ENCODE peak calls at places on chromosomes 6 and 20, in seven cellular contexts. One of them, this sample, is unnamed.

GRCh38 chr6:31350551-31350950 is 6.4 kb downstream of the HLA-B start:
- DNase-seq in NCI-H2029: no peak
- DNase-seq in amniotic stem cell: no peak
- DNase-seq in foreskin fibroblast: no peak
- DNase-seq in activated CD4-positive, alpha-beta memory T cell treated with anti-CD3 and anti-CD28 coated beads for 36 hours: no peak
- DNase-seq in CD4-positive, alpha-beta T cell: no peak
- DNase-seq in ELR: no peak
- DNase-seq in this sample: no peak

GRCh38 chr20:39611901-39612300 is 649.8 kb downstream of the DHX35 start:
- DNase-seq in NCI-H2029: no peak
- DNase-seq in amniotic stem cell: no peak
- DNase-seq in foreskin fibroblast: no peak
- DNase-seq in activated CD4-positive, alpha-beta memory T cell treated with anti-CD3 and anti-CD28 coated beads for 36 hours: no peak
- DNase-seq in CD4-positive, alpha-beta T cell: no peak
- DNase-seq in ELR: no peak
- DNase-seq in this sample: no peak

GRCh38 chr6:56101141-56101553 is 146.2 kb downstream of the COL21A1 start:
- DNase-seq in NCI-H2029: no peak
- DNase-seq in amniotic stem cell: peak
- DNase-seq in foreskin fibroblast: peak
- DNase-seq in activated CD4-positive, alpha-beta memory T cell treated with anti-CD3 and anti-CD28 coated beads for 36 hours: no peak
- DNase-seq in CD4-positive, alpha-beta T cell: no peak
- DNase-seq in ELR: peak
- DNase-seq in this sample: no peak

GRCh38 chr20:52494244-52494643 is 302.7 kb upstream of the ZFP64 start:
- DNase-seq in NCI-H2029: no peak
- DNase-seq in amniotic stem cell: peak
- DNase-seq in foreskin fibroblast: peak
- DNase-seq in activated CD4-positive, alpha-beta memory T cell treated with anti-CD3 and anti-CD28 coated beads for 36 hours: peak
- DNase-seq in CD4-positive, alpha-beta T cell: no peak
- DNase-seq in ELR: peak
- DNase-seq in this sample: no peak

GRCh38 chr6:53815381-53816119 is 20.7 kb downstream of the LRRC1 start:
- DNase-seq in NCI-H2029: no peak
- DNase-seq in amniotic stem cell: no peak
- DNase-seq in foreskin fibroblast: no peak
- DNase-seq in activated CD4-positive, alpha-beta memory T cell treated with anti-CD3 and anti-CD28 coated beads for 36 hours: no peak
- DNase-seq in CD4-positive, alpha-beta T cell: no peak
- DNase-seq in ELR: no peak
- DNase-seq in this sample: no peak

GRCh38 chr6:15429146-15430110 is 183.6 kb downstream of the JARID2 start:
- DNase-seq in NCI-H2029: no peak
- DNase-seq in amniotic stem cell: no peak
- DNase-seq in foreskin fibroblast: peak
- DNase-seq in activated CD4-positive, alpha-beta memory T cell treated with anti-CD3 and anti-CD28 coated beads for 36 hours: no peak
- DNase-seq in CD4-positive, alpha-beta T cell: no peak
- DNase-seq in ELR: peak
- DNase-seq in this sample: no peak

GRCh38 chr6:52994031-52994788 is 874 bp downstream of the GSTA4 start:
- DNase-seq in NCI-H2029: no peak
- DNase-seq in amniotic stem cell: no peak
- DNase-seq in foreskin fibroblast: peak
- DNase-seq in activated CD4-positive, alpha-beta memory T cell treated with anti-CD3 and anti-CD28 coated beads for 36 hours: no peak
- DNase-seq in CD4-positive, alpha-beta T cell: no peak
- DNase-seq in ELR: peak
- DNase-seq in this sample: peak

GRCh38 chr20:13587370-13587769 is 51.4 kb downstream of the TASP1 start:
- DNase-seq in NCI-H2029: no peak
- DNase-seq in amniotic stem cell: no peak
- DNase-seq in foreskin fibroblast: no peak
- DNase-seq in activated CD4-positive, alpha-beta memory T cell treated with anti-CD3 and anti-CD28 coated beads for 36 hours: no peak
- DNase-seq in CD4-positive, alpha-beta T cell: no peak
- DNase-seq in ELR: no peak
- DNase-seq in this sample: no peak

GRCh38 chr20:63212792-63213191 is 3.1 kb downstream of the YTHDF1 start:
- DNase-seq in NCI-H2029: no peak
- DNase-seq in amniotic stem cell: no peak
- DNase-seq in foreskin fibroblast: no peak
- DNase-seq in activated CD4-positive, alpha-beta memory T cell treated with anti-CD3 and anti-CD28 coated beads for 36 hours: no peak
- DNase-seq in CD4-positive, alpha-beta T cell: no peak
- DNase-seq in ELR: peak
- DNase-seq in this sample: no peak

GRCh38 chr6:31585531-31585930 is 546 bp upstream of the LST1 start:
- DNase-seq in NCI-H2029: no peak
- DNase-seq in amniotic stem cell: no peak
- DNase-seq in foreskin fibroblast: peak
- DNase-seq in activated CD4-positive, alpha-beta memory T cell treated with anti-CD3 and anti-CD28 coated beads for 36 hours: peak
- DNase-seq in CD4-positive, alpha-beta T cell: no peak
- DNase-seq in ELR: peak
- DNase-seq in this sample: no peak

GRCh38 chr20:33539129-33539528 is 49.2 kb downstream of the CBFA2T2 start:
- DNase-seq in NCI-H2029: peak
- DNase-seq in amniotic stem cell: no peak
- DNase-seq in foreskin fibroblast: peak
- DNase-seq in activated CD4-positive, alpha-beta memory T cell treated with anti-CD3 and anti-CD28 coated beads for 36 hours: no peak
- DNase-seq in CD4-positive, alpha-beta T cell: no peak
- DNase-seq in ELR: peak
- DNase-seq in this sample: no peak

GRCh38 chr6:467671-468082 is 76.1 kb downstream of the IRF4 start:
- DNase-seq in NCI-H2029: no peak
- DNase-seq in amniotic stem cell: no peak
- DNase-seq in foreskin fibroblast: no peak
- DNase-seq in activated CD4-positive, alpha-beta memory T cell treated with anti-CD3 and anti-CD28 coated beads for 36 hours: peak
- DNase-seq in CD4-positive, alpha-beta T cell: no peak
- DNase-seq in ELR: no peak
- DNase-seq in this sample: no peak

GRCh38 chr6:35728663-35729348 is 8.0 kb upstream of the ARMC12 start:
- DNase-seq in NCI-H2029: peak
- DNase-seq in amniotic stem cell: no peak
- DNase-seq in foreskin fibroblast: peak
- DNase-seq in activated CD4-positive, alpha-beta memory T cell treated with anti-CD3 and anti-CD28 coated beads for 36 hours: peak
- DNase-seq in CD4-positive, alpha-beta T cell: peak
- DNase-seq in ELR: no peak
- DNase-seq in this sample: no peak

GRCh38 chr6:141153563-141153962 is 979.2 kb upstream of the GJE1 start:
- DNase-seq in NCI-H2029: no peak
- DNase-seq in amniotic stem cell: no peak
- DNase-seq in foreskin fibroblast: no peak
- DNase-seq in activated CD4-positive, alpha-beta memory T cell treated with anti-CD3 and anti-CD28 coated beads for 36 hours: peak
- DNase-seq in CD4-positive, alpha-beta T cell: no peak
- DNase-seq in ELR: no peak
- DNase-seq in this sample: no peak

GRCh38 chr6:38876470-38876869 is 161.4 kb downstream of the DNAH8 start:
- DNase-seq in NCI-H2029: no peak
- DNase-seq in amniotic stem cell: no peak
- DNase-seq in foreskin fibroblast: no peak
- DNase-seq in activated CD4-positive, alpha-beta memory T cell treated with anti-CD3 and anti-CD28 coated beads for 36 hours: peak
- DNase-seq in CD4-positive, alpha-beta T cell: peak
- DNase-seq in ELR: no peak
- DNase-seq in this sample: peak

GRCh38 chr20:13420625-13421024 is 199.6 kb downstream of the ISM1 start:
- DNase-seq in NCI-H2029: no peak
- DNase-seq in amniotic stem cell: no peak
- DNase-seq in foreskin fibroblast: no peak
- DNase-seq in activated CD4-positive, alpha-beta memory T cell treated with anti-CD3 and anti-CD28 coated beads for 36 hours: no peak
- DNase-seq in CD4-positive, alpha-beta T cell: no peak
- DNase-seq in ELR: no peak
- DNase-seq in this sample: no peak

GRCh38 chr20:25000268-25000801 is 7.8 kb upstream of the APMAP start:
- DNase-seq in NCI-H2029: peak
- DNase-seq in amniotic stem cell: peak
- DNase-seq in foreskin fibroblast: peak
- DNase-seq in activated CD4-positive, alpha-beta memory T cell treated with anti-CD3 and anti-CD28 coated beads for 36 hours: no peak
- DNase-seq in CD4-positive, alpha-beta T cell: no peak
- DNase-seq in ELR: peak
- DNase-seq in this sample: peak